ENCODE peak calls at places on chromosomes 2 and 18, in four cellular contexts. N, Z, J and E are unnamed samples.

GRCh38 chr2:240573516-240574385 is 5.5 kb downstream of the RNPEPL1 start:
- DNase-seq in J (no peak), N (no peak), Z (no peak), E (peak; percentile 18)

GRCh38 chr2:72292433-72292832 is 144.8 kb upstream of the CYP26B1 start:
- DNase-seq in J (no peak), Z (no peak), N (no peak), E (no peak)

GRCh38 chr2:69030791-69031190 is 17.8 kb downstream of the ANTXR1 start:
- DNase-seq in J (no peak), Z (no peak), N (no peak), E (no peak)

GRCh38 chr2:38026846-38027245 is 49.1 kb downstream of the CYP1B1 start:
- DNase-seq in J (no peak), N (no peak), Z (no peak), E (no peak)

GRCh38 chr2:159052157-159052561 is 83.7 kb downstream of the TANC1 start:
- DNase-seq in J (peak; percentile 52), N (no peak), Z (no peak), E (no peak)

GRCh38 chr2:73418343-73418742 is 32.7 kb downstream of the ALMS1 start:
- DNase-seq in N (no peak), J (peak; percentile 96), Z (peak; percentile 26), E (peak; percentile 60)

GRCh38 chr2:165847001-165847400 is 53.0 kb upstream of the GALNT3 start:
- DNase-seq in N (peak; percentile 10), Z (no peak), J (no peak), E (no peak)

GRCh38 chr2:97704989-97705388 is 8.4 kb upstream of the ZAP70 start:
- DNase-seq in N (no peak), Z (no peak), J (no peak), E (peak; percentile 20)

GRCh38 chr2:219285894-219286425 is 6.8 kb downstream of the DNAJB2 start:
- DNase-seq in J (peak; percentile 73), N (no peak), Z (peak; percentile 64), E (peak; percentile 79)

GRCh38 chr2:158754303-158754611 is 40.9 kb upstream of the DAPL1 start:
- DNase-seq in J (no peak), Z (no peak), N (no peak), E (no peak)

GRCh38 chr2:54429055-54429454 is 27.1 kb upstream of the SPTBN1 start:
- DNase-seq in J (peak; percentile 81), N (no peak), Z (no peak), E (no peak)

GRCh38 chr2:964567-964966 is 13.9 kb downstream of the SNTG2 start:
- DNase-seq in N (no peak), J (no peak), Z (no peak), E (no peak)

GRCh38 chr2:42202299-42203008 is 33.3 kb downstream of the EML4 start:
- DNase-seq in Z (no peak), N (no peak), J (peak; percentile 27), E (no peak)

GRCh38 chr2:235640900-235641299 is 147.1 kb downstream of the AGAP1 start:
- DNase-seq in Z (no peak), N (no peak), J (no peak), E (no peak)

GRCh38 chr2:177596866-177597265 is 204.3 kb downstream of the AGPS start:
- DNase-seq in N (no peak), J (no peak), Z (no peak), E (no peak)

GRCh38 chr2:196652869-196653268 is 13.4 kb downstream of the CCDC150 start:
- DNase-seq in N (no peak), Z (no peak), J (no peak), E (no peak)

GRCh38 chr18:9386872-9387271 is 52.3 kb downstream of the TWSG1 start:
- DNase-seq in N (no peak), J (no peak), Z (no peak), E (no peak)

GRCh38 chr2:120005834-120006521 is 6.9 kb upstream of the EPB41L5 start:
- DNase-seq in Z (no peak), N (no peak), J (no peak), E (no peak)

GRCh38 chr2:129274038-129274415 is 705.4 kb upstream of the RAB6C start:
- DNase-seq in Z (no peak), J (no peak), N (no peak), E (no peak)

GRCh38 chr2:157325786-157326185 is at the start of gene ERMN:
- DNase-seq in N (no peak), Z (no peak), J (no peak), E (peak; percentile 43)

GRCh38 chr2:216242365-216242764 is 129.9 kb downstream of the MARCHF4 start:
- DNase-seq in J (no peak), N (no peak), Z (no peak), E (no peak)

GRCh38 chr2:121442889-121443288 is 87.8 kb upstream of the RNU4ATAC start:
- DNase-seq in J (no peak), Z (no peak), N (no peak), E (no peak)

GRCh38 chr2:236618370-236618769 is 48.7 kb downstream of the ACKR3 start:
- DNase-seq in Z (no peak), N (no peak), J (no peak), E (no peak)

GRCh38 chr2:88637464-88637863 is 10.2 kb upstream of the EIF2AK3 start:
- DNase-seq in Z (no peak), N (no peak), J (no peak), E (no peak)

GRCh38 chr2:25286025-25286400 is 55.7 kb downstream of the DNMT3A start:
- DNase-seq in N (no peak), J (no peak), Z (no peak), E (no peak)

GRCh38 chr2:224723606-224724217 is 7.5 kb upstream of the CCDC195 start:
- DNase-seq in N (no peak), J (peak; percentile 60), Z (no peak), E (no peak)

GRCh38 chr2:20914087-20914486 is 91.2 kb upstream of the LDAH start:
- DNase-seq in Z (no peak), J (no peak), N (no peak), E (no peak)

GRCh38 chr2:229408356-229408755 is 137.3 kb upstream of the PID1 start:
- DNase-seq in N (peak; percentile 97), J (peak; percentile 95), Z (peak; percentile 53), E (no peak)

GRCh38 chr2:234708091-234708683 is 211.3 kb upstream of the ARL4C start:
- DNase-seq in J (peak; percentile 63), Z (no peak), N (no peak), E (no peak)

GRCh38 chr2:240250985-240251847 is 110.8 kb upstream of the OTOS start:
- DNase-seq in Z (peak; percentile 84), J (peak; percentile 70), N (peak; percentile 84), E (peak; percentile 84)

GRCh38 chr2:61718965-61719364 is 134.9 kb downstream of the FAM161A start:
- DNase-seq in Z (no peak), N (no peak), J (no peak), E (no peak)

GRCh38 chr2:188369365-188369764 is 77.7 kb downstream of the GULP1 start:
- DNase-seq in N (peak; percentile 69), Z (no peak), J (peak; percentile 59), E (peak; percentile 26)

GRCh38 chr2:17821535-17822451 is 5.5 kb downstream of the MSGN1 start:
- DNase-seq in Z (no peak), J (no peak), N (no peak), E (no peak)

GRCh38 chr18:8752329-8752728 is 47.0 kb downstream of the MTCL1 start:
- DNase-seq in Z (no peak), J (peak; percentile 69), N (no peak), E (no peak)

GRCh38 chr2:153715218-153715617 is 156.5 kb upstream of the GALNT13 start:
- DNase-seq in J (no peak), Z (no peak), N (no peak), E (no peak)

GRCh38 chr2:237218756-237219155 is 133.1 kb downstream of the COPS8 start:
- DNase-seq in N (no peak), J (peak; percentile 90), Z (no peak), E (no peak)

GRCh38 chr2:86785456-86785855 is 5.3 kb downstream of the CD8A start:
- DNase-seq in Z (no peak), J (no peak), N (no peak), E (no peak)

GRCh38 chr2:86787701-86788100 is 3.0 kb downstream of the CD8A start:
- DNase-seq in J (no peak), N (peak; percentile 16), Z (no peak), E (no peak)

GRCh38 chr2:86788172-86788571 is 2.5 kb downstream of the CD8A start:
- DNase-seq in J (no peak), N (no peak), Z (no peak), E (no peak)

GRCh38 chr2:86783615-86784339 is 6.9 kb downstream of the CD8A start:
- DNase-seq in Z (no peak), J (no peak), N (no peak), E (no peak)

GRCh38 chr2:86786001-86786536 is 4.6 kb downstream of the CD8A start:
- DNase-seq in N (no peak), J (no peak), Z (no peak), E (no peak)
- H3K4me3 ChIP-seq in N (no peak overlapping the region), J (no peak overlapping the region), Z (no peak overlapping the region), E (no peak overlapping the region)

GRCh38 chr18:23137093-23137640 is 1.9 kb downstream of the CABLES1 start:
- DNase-seq in Z (no peak), J (no peak), N (no peak), E (no peak)

GRCh38 chr18:23135679-23136325 is 517 bp downstream of the CABLES1 start:
- DNase-seq in N (no peak), J (no peak), Z (no peak), E (no peak)

GRCh38 chr18:23138470-23138869 is 3.2 kb downstream of the CABLES1 start:
- DNase-seq in Z (no peak), J (no peak), N (no peak), E (no peak)

GRCh38 chr18:23136326-23137092 is 1.2 kb downstream of the CABLES1 start:
- DNase-seq in N (no peak), Z (peak; percentile 41), J (no peak), E (no peak)

DNA sequence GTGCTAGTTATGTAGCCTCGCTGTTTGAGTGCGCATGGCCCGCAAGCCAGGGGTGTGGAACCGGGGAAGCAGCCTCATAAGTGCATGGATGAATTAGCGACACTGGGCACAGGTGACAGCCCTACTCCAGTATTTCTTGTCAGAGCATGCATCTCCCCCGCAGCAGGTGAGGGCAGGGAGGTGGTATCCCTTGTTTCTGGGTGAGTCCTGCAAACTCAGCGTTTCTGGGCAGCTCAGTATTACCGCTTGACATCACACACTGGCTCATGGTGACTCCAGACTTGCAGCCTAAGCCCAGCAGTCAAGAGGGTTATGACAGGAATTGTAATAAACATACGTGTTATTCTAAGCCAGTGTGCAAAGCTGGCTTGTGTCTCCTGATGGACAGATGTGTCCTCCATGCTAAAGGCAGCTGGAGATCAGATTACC is 2.5 kb downstream of the CABLES1 start:
- DNase-seq in J (no peak), Z (no peak), N (no peak), E (no peak)
- H3K4me3 ChIP-seq in J (peak overlapping the region; percentile 77), Z (peak overlapping the region; percentile 56), N (no peak overlapping the region), E (peak overlapping the region; percentile 71)

GRCh38 chr2:185638771-185639170 is 99.8 kb upstream of the FSIP2 start:
- DNase-seq in J (no peak), N (no peak), Z (no peak), E (no peak)
- H3K4me3 ChIP-seq in J (no peak overlapping the region), N (no peak overlapping the region), Z (no peak overlapping the region), E (no peak overlapping the region)

GRCh38 chr2:44936715-44937687 is 4.5 kb upstream of the SIX3 start:
- DNase-seq in J (no peak), Z (no peak), N (no peak), E (no peak)
- H3K4me3 ChIP-seq in J (no peak overlapping the region), Z (no peak overlapping the region), N (peak overlapping the region; percentile 82), E (no peak overlapping the region)